ENCODE peak calls at places on chromosome 18, in five cellular contexts. J, T, V, K and D are unnamed samples. For H3K27me3, the result is how much of the 10 kb centered on the place peaks cover.

GRCh38 chr18:22613058-22613690 is 195.5 kb upstream of the CTAGE1 start:
- DNase-seq in J (no peak), T (no peak), V (no peak), K (peak), D (no peak)

GRCh38 chr18:23057096-23057495 is 78.2 kb upstream of the CABLES1 start:
- DNase-seq in J (no peak), T (no peak), V (no peak), K (no peak), D (no peak)

GRCh38 chr18:62198259-62198658 is 11.2 kb downstream of the RELCH start:
- DNase-seq in J (no peak), T (no peak), V (no peak), K (no peak), D (no peak)

GRCh38 chr18:41881285-41881684 is 73.7 kb upstream of the PIK3C3 start:
- DNase-seq in J (no peak), T (peak), V (no peak), K (no peak), D (no peak)

GRCh38 chr18:48193521-48194251 is 215.5 kb downstream of the ZBTB7C start:
- DNase-seq in J (peak), T (no peak), V (no peak), K (no peak), D (no peak)

GRCh38 chr18:58756148-58756547 is 84.9 kb downstream of the MALT1 start:
- DNase-seq in J (no peak), T (no peak), V (no peak), K (no peak), D (no peak)

GRCh38 chr18:37265382-37265781 is 300.2 kb downstream of the CELF4 start:
- DNase-seq in J (no peak), T (no peak), V (no peak), K (no peak), D (no peak)

GRCh38 chr18:58615150-58616132 is 13.4 kb downstream of the ALPK2 start:
- DNase-seq in J (no peak), T (no peak), V (peak), K (no peak), D (peak)

GRCh38 chr18:66867653-66868052 is 263.8 kb upstream of the CDH19 start:
- DNase-seq in J (no peak), T (peak), V (no peak), K (no peak), D (no peak)

GRCh38 chr18:44229693-44230108 is 451.0 kb upstream of the SETBP1 start:
- DNase-seq in J (peak), T (peak), V (no peak), K (no peak), D (no peak)

GRCh38 chr18:39842042-39842791 is 2112.8 kb upstream of the PIK3C3 start:
- DNase-seq in J (no peak), T (no peak), V (no peak), K (peak), D (no peak)

DNA sequence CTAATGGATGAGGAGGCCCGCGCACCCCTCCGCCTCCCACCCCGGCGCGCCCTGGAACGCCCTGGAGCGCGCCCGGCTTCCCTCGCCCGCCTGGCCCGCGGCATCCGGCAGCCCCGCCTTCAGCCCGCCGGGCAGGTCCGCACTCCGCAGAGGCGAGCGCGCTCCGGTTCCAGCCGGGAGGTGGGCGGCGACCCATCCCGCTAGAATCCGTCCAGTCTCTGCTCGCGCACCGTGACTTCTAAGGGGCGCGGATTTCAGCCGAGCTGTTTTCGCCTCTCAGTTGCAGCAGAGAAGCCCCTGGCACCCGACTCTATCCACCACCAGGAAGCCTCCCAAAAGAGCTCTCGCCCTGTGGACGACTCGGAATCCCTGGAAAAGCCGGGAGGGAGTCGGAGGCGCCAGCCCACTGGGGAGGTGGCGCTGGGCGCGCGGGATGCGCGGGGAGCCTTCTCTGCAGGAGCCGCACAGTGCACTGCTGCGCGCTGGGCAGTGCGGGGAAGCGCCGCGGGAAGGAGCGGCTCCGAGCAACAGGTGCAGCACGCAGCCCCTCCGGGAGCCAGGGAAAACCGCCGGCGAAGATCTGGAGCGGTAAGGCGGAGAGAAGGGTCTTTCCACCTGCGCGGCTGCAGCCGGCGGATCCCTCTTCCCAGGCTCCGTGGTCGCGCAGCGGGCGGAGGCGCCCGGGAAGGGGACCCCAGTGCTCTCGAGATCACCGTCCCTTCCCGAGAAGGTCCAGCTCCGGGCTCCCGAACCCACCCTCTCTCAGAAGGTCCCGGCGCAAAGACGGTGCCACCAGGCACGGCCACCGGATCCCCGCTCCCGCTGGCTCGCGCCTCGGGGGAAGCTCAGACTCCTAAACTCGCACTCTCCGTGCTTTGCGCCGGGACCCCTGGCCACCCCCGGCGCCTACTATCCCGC is at the start of gene GALR1:
- DNase-seq in J (no peak), T (no peak), V (no peak), K (no peak), D (no peak)
- H3K27me3 ChIP-seq in J (under half), T (half or more), V (half or more), K (under half), D (half or more)

GRCh38 chr18:11118051-11118450 is 31.3 kb downstream of the PIEZO2 start:
- DNase-seq in J (no peak), T (no peak), V (no peak), K (peak), D (no peak)

GRCh38 chr18:11121426-11121825 is 27.9 kb downstream of the PIEZO2 start:
- DNase-seq in J (no peak), T (peak), V (no peak), K (peak), D (no peak)

GRCh38 chr18:11115268-11115667 is 34.1 kb downstream of the PIEZO2 start:
- DNase-seq in J (no peak), T (peak), V (no peak), K (no peak), D (no peak)

GRCh38 chr18:11119962-11120361 is 29.4 kb downstream of the PIEZO2 start:
- DNase-seq in J (no peak), T (peak), V (no peak), K (no peak), D (no peak)

DNA sequence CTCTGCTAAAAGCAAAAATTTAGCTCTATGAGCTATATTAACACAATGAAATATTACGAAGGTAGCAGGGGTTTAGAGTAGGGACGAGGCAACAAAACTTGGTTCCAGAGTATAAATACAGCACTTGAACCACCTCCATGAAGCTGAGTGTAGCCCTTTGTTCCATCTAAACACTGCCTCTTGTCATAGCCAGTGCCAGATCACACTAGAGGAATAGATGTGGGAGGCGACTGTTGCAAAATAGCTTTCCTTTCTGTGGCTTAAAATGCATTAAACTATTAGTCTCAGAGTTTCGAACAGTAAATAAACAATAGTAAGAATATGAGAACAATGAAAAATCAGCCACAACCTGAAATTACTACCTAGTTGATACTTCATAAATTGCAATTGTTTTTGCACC is 29.8 kb downstream of the PIEZO2 start:
- DNase-seq in J (no peak), T (peak), V (no peak), K (no peak), D (no peak)
- H3K27me3 ChIP-seq in J (under half), T (under half), V (under half), K (under half), D (under half)

GRCh38 chr18:75204262-75204977 is 4.5 kb downstream of the PTGR3 start:
- DNase-seq in J (peak), T (peak), V (no peak), K (peak), D (no peak)
- H3K27me3 ChIP-seq in J (under half), T (under half), V (under half), K (under half), D (under half)

GRCh38 chr18:49625021-49625691 is 63.3 kb downstream of the LIPG start:
- DNase-seq in J (no peak), T (peak), V (no peak), K (peak), D (no peak)

GRCh38 chr18:49630246-49630699 is 68.4 kb downstream of the LIPG start:
- DNase-seq in J (peak), T (no peak), V (no peak), K (no peak), D (no peak)

GRCh38 chr18:49628993-49629795 is 67.3 kb downstream of the LIPG start:
- DNase-seq in J (peak), T (no peak), V (no peak), K (no peak), D (no peak)

GRCh38 chr18:49626842-49627360 is 65.0 kb downstream of the LIPG start:
- DNase-seq in J (no peak), T (no peak), V (no peak), K (no peak), D (peak)

DNA sequence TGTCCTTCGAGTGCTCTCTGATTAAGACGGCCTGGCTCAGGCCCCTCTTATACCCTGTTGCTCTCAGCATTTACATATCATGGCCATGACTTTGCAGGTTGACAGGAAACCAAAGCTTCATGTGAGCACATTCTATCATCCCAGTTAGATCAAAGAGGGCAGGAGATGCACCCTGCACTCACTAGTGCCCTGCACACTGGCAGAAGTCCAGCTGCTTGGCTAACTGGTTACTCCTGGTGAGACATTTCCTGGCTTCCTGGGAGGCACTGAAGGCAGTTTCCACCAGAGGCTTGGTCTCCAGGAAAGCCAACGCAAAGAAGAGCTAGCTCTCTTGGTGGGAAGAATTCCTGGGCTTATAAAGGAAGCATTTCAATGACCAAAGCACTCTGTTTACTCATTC is 66.3 kb downstream of the LIPG start:
- DNase-seq in J (no peak), T (no peak), V (no peak), K (no peak), D (no peak)
- H3K27me3 ChIP-seq in J (under half), T (under half), V (under half), K (under half), D (under half)